ENCODE peak calls at places on chromosomes 3 and 15, in five cellular contexts. One of them, this sample, is unnamed.

GRCh38 chr15:73800662-73801345 is 47.7 kb upstream of the INSYN1 start:
- DNase-seq in T-cell: no peak
- DNase-seq in Daoy: peak
- DNase-seq in effector CD8-positive, alpha-beta T cell: no peak
- DNase-seq in stimulated activated CD8-positive, alpha-beta memory T cell treated with anti-CD3 and anti-CD28 coated beads, Interleukin-15, amount 100 ng/mL, for 1 hour: no peak
- DNase-seq in this sample: no peak

GRCh38 chr3:141127344-141128125 is 76.4 kb downstream of the SPSB4 start:
- DNase-seq in T-cell: no peak
- DNase-seq in Daoy: no peak
- DNase-seq in effector CD8-positive, alpha-beta T cell: no peak
- DNase-seq in stimulated activated CD8-positive, alpha-beta memory T cell treated with anti-CD3 and anti-CD28 coated beads, Interleukin-15, amount 100 ng/mL, for 1 hour: no peak
- DNase-seq in this sample: no peak

GRCh38 chr3:124636863-124637296 is 93.4 kb upstream of the UMPS start:
- DNase-seq in T-cell: no peak
- DNase-seq in Daoy: no peak
- DNase-seq in effector CD8-positive, alpha-beta T cell: no peak
- DNase-seq in stimulated activated CD8-positive, alpha-beta memory T cell treated with anti-CD3 and anti-CD28 coated beads, Interleukin-15, amount 100 ng/mL, for 1 hour: no peak
- DNase-seq in this sample: no peak

GRCh38 chr3:98777286-98777685 is 14.1 kb downstream of the ST3GAL6 start:
- DNase-seq in T-cell: no peak
- DNase-seq in Daoy: no peak
- DNase-seq in effector CD8-positive, alpha-beta T cell: no peak
- DNase-seq in stimulated activated CD8-positive, alpha-beta memory T cell treated with anti-CD3 and anti-CD28 coated beads, Interleukin-15, amount 100 ng/mL, for 1 hour: no peak
- DNase-seq in this sample: no peak

GRCh38 chr3:149247929-149248691 is 26.5 kb upstream of the CP start:
- DNase-seq in T-cell: no peak
- DNase-seq in Daoy: peak
- DNase-seq in effector CD8-positive, alpha-beta T cell: no peak
- DNase-seq in stimulated activated CD8-positive, alpha-beta memory T cell treated with anti-CD3 and anti-CD28 coated beads, Interleukin-15, amount 100 ng/mL, for 1 hour: no peak
- DNase-seq in this sample: no peak

GRCh38 chr3:41681479-41681878 is 280.4 kb downstream of the ULK4 start:
- DNase-seq in T-cell: no peak
- DNase-seq in Daoy: peak
- DNase-seq in effector CD8-positive, alpha-beta T cell: no peak
- DNase-seq in stimulated activated CD8-positive, alpha-beta memory T cell treated with anti-CD3 and anti-CD28 coated beads, Interleukin-15, amount 100 ng/mL, for 1 hour: no peak
- DNase-seq in this sample: no peak

GRCh38 chr3:2283818-2284217 is 185.2 kb downstream of the CNTN4 start:
- DNase-seq in T-cell: no peak
- DNase-seq in Daoy: no peak
- DNase-seq in effector CD8-positive, alpha-beta T cell: no peak
- DNase-seq in stimulated activated CD8-positive, alpha-beta memory T cell treated with anti-CD3 and anti-CD28 coated beads, Interleukin-15, amount 100 ng/mL, for 1 hour: no peak
- DNase-seq in this sample: no peak

GRCh38 chr15:53757906-53758305 is 1.6 kb downstream of the WDR72 start:
- DNase-seq in T-cell: no peak
- DNase-seq in Daoy: no peak
- DNase-seq in effector CD8-positive, alpha-beta T cell: no peak
- DNase-seq in stimulated activated CD8-positive, alpha-beta memory T cell treated with anti-CD3 and anti-CD28 coated beads, Interleukin-15, amount 100 ng/mL, for 1 hour: no peak
- DNase-seq in this sample: no peak

GRCh38 chr3:123287051-123287961 is 85.6 kb downstream of the SEC22A start:
- DNase-seq in T-cell: no peak
- DNase-seq in Daoy: no peak
- DNase-seq in effector CD8-positive, alpha-beta T cell: no peak
- DNase-seq in stimulated activated CD8-positive, alpha-beta memory T cell treated with anti-CD3 and anti-CD28 coated beads, Interleukin-15, amount 100 ng/mL, for 1 hour: no peak
- DNase-seq in this sample: no peak

GRCh38 chr3:13219077-13219901 is 146.1 kb upstream of the IQSEC1 start:
- DNase-seq in T-cell: no peak
- DNase-seq in Daoy: no peak
- DNase-seq in effector CD8-positive, alpha-beta T cell: no peak
- DNase-seq in stimulated activated CD8-positive, alpha-beta memory T cell treated with anti-CD3 and anti-CD28 coated beads, Interleukin-15, amount 100 ng/mL, for 1 hour: no peak
- DNase-seq in this sample: no peak

GRCh38 chr3:5053021-5053831 is 68.9 kb upstream of the ARL8B start:
- DNase-seq in T-cell: no peak
- DNase-seq in Daoy: no peak
- DNase-seq in effector CD8-positive, alpha-beta T cell: no peak
- DNase-seq in stimulated activated CD8-positive, alpha-beta memory T cell treated with anti-CD3 and anti-CD28 coated beads, Interleukin-15, amount 100 ng/mL, for 1 hour: no peak
- DNase-seq in this sample: no peak

GRCh38 chr3:141498592-141499223 is 11.9 kb downstream of the RASA2 start:
- DNase-seq in T-cell: peak
- DNase-seq in Daoy: peak
- DNase-seq in effector CD8-positive, alpha-beta T cell: peak
- DNase-seq in stimulated activated CD8-positive, alpha-beta memory T cell treated with anti-CD3 and anti-CD28 coated beads, Interleukin-15, amount 100 ng/mL, for 1 hour: peak
- DNase-seq in this sample: peak

GRCh38 chr3:41131224-41131623 is 68.1 kb upstream of the CTNNB1 start:
- DNase-seq in T-cell: no peak
- DNase-seq in Daoy: peak
- DNase-seq in effector CD8-positive, alpha-beta T cell: no peak
- DNase-seq in stimulated activated CD8-positive, alpha-beta memory T cell treated with anti-CD3 and anti-CD28 coated beads, Interleukin-15, amount 100 ng/mL, for 1 hour: no peak
- DNase-seq in this sample: no peak

GRCh38 chr3:15450611-15451467 is 23.4 kb downstream of the EAF1 start:
- DNase-seq in T-cell: no peak
- DNase-seq in Daoy: no peak
- DNase-seq in effector CD8-positive, alpha-beta T cell: no peak
- DNase-seq in stimulated activated CD8-positive, alpha-beta memory T cell treated with anti-CD3 and anti-CD28 coated beads, Interleukin-15, amount 100 ng/mL, for 1 hour: no peak
- DNase-seq in this sample: no peak

GRCh38 chr15:39273805-39274411 is 307.0 kb upstream of the THBS1 start:
- DNase-seq in T-cell: no peak
- DNase-seq in Daoy: peak
- DNase-seq in effector CD8-positive, alpha-beta T cell: no peak
- DNase-seq in stimulated activated CD8-positive, alpha-beta memory T cell treated with anti-CD3 and anti-CD28 coated beads, Interleukin-15, amount 100 ng/mL, for 1 hour: no peak
- DNase-seq in this sample: no peak

GRCh38 chr15:39598958-39599845 is 18.3 kb downstream of the THBS1 start:
- DNase-seq in T-cell: no peak
- DNase-seq in Daoy: peak
- DNase-seq in effector CD8-positive, alpha-beta T cell: no peak
- DNase-seq in stimulated activated CD8-positive, alpha-beta memory T cell treated with anti-CD3 and anti-CD28 coated beads, Interleukin-15, amount 100 ng/mL, for 1 hour: no peak
- DNase-seq in this sample: no peak

GRCh38 chr15:71282086-71282485 is 166.8 kb downstream of the THSD4 start:
- DNase-seq in T-cell: no peak
- DNase-seq in Daoy: no peak
- DNase-seq in effector CD8-positive, alpha-beta T cell: no peak
- DNase-seq in stimulated activated CD8-positive, alpha-beta memory T cell treated with anti-CD3 and anti-CD28 coated beads, Interleukin-15, amount 100 ng/mL, for 1 hour: no peak
- DNase-seq in this sample: no peak

GRCh38 chr3:16011376-16011775 is 163.1 kb upstream of the GALNT15 start:
- DNase-seq in T-cell: no peak
- DNase-seq in Daoy: no peak
- DNase-seq in effector CD8-positive, alpha-beta T cell: no peak
- DNase-seq in stimulated activated CD8-positive, alpha-beta memory T cell treated with anti-CD3 and anti-CD28 coated beads, Interleukin-15, amount 100 ng/mL, for 1 hour: no peak
- DNase-seq in this sample: no peak

GRCh38 chr15:31216210-31216911 is 110.3 kb upstream of the KLF13 start:
- DNase-seq in T-cell: peak
- DNase-seq in Daoy: peak
- DNase-seq in effector CD8-positive, alpha-beta T cell: no peak
- DNase-seq in stimulated activated CD8-positive, alpha-beta memory T cell treated with anti-CD3 and anti-CD28 coated beads, Interleukin-15, amount 100 ng/mL, for 1 hour: peak
- DNase-seq in this sample: peak

GRCh38 chr15:70245932-70246622 is 148.4 kb upstream of the TLE3 start:
- DNase-seq in T-cell: no peak
- DNase-seq in Daoy: peak
- DNase-seq in effector CD8-positive, alpha-beta T cell: no peak
- DNase-seq in stimulated activated CD8-positive, alpha-beta memory T cell treated with anti-CD3 and anti-CD28 coated beads, Interleukin-15, amount 100 ng/mL, for 1 hour: no peak
- DNase-seq in this sample: no peak

GRCh38 chr3:78832785-78833204 is 935.0 kb downstream of the ROBO1 start:
- DNase-seq in T-cell: no peak
- DNase-seq in Daoy: no peak
- DNase-seq in effector CD8-positive, alpha-beta T cell: no peak
- DNase-seq in stimulated activated CD8-positive, alpha-beta memory T cell treated with anti-CD3 and anti-CD28 coated beads, Interleukin-15, amount 100 ng/mL, for 1 hour: no peak
- DNase-seq in this sample: no peak

GRCh38 chr3:38120690-38121450 is 16.1 kb downstream of the ACAA1 start:
- DNase-seq in T-cell: no peak
- DNase-seq in Daoy: no peak
- DNase-seq in effector CD8-positive, alpha-beta T cell: no peak
- DNase-seq in stimulated activated CD8-positive, alpha-beta memory T cell treated with anti-CD3 and anti-CD28 coated beads, Interleukin-15, amount 100 ng/mL, for 1 hour: no peak
- DNase-seq in this sample: no peak

GRCh38 chr3:72887378-72887722 is 496 bp upstream of the GXYLT2 start:
- DNase-seq in T-cell: no peak
- DNase-seq in Daoy: no peak
- DNase-seq in effector CD8-positive, alpha-beta T cell: no peak
- DNase-seq in stimulated activated CD8-positive, alpha-beta memory T cell treated with anti-CD3 and anti-CD28 coated beads, Interleukin-15, amount 100 ng/mL, for 1 hour: no peak
- DNase-seq in this sample: no peak

GRCh38 chr15:64897345-64897985 is 14.2 kb upstream of the ANKDD1A start:
- DNase-seq in T-cell: no peak
- DNase-seq in Daoy: peak
- DNase-seq in effector CD8-positive, alpha-beta T cell: no peak
- DNase-seq in stimulated activated CD8-positive, alpha-beta memory T cell treated with anti-CD3 and anti-CD28 coated beads, Interleukin-15, amount 100 ng/mL, for 1 hour: no peak
- DNase-seq in this sample: no peak

GRCh38 chr3:126361211-126361610 is 4.0 kb upstream of the KLF15 start:
- DNase-seq in T-cell: no peak
- DNase-seq in Daoy: no peak
- DNase-seq in effector CD8-positive, alpha-beta T cell: no peak
- DNase-seq in stimulated activated CD8-positive, alpha-beta memory T cell treated with anti-CD3 and anti-CD28 coated beads, Interleukin-15, amount 100 ng/mL, for 1 hour: no peak
- DNase-seq in this sample: no peak

GRCh38 chr3:123781571-123782275 is 102.4 kb downstream of the MYLK start:
- DNase-seq in T-cell: no peak
- DNase-seq in Daoy: peak
- DNase-seq in effector CD8-positive, alpha-beta T cell: no peak
- DNase-seq in stimulated activated CD8-positive, alpha-beta memory T cell treated with anti-CD3 and anti-CD28 coated beads, Interleukin-15, amount 100 ng/mL, for 1 hour: no peak
- DNase-seq in this sample: no peak

GRCh38 chr3:129599607-129600006 is 6.9 kb downstream of the PLXND1 start:
- DNase-seq in T-cell: no peak
- DNase-seq in Daoy: peak
- DNase-seq in effector CD8-positive, alpha-beta T cell: no peak
- DNase-seq in stimulated activated CD8-positive, alpha-beta memory T cell treated with anti-CD3 and anti-CD28 coated beads, Interleukin-15, amount 100 ng/mL, for 1 hour: no peak
- DNase-seq in this sample: no peak

GRCh38 chr3:186298876-186299275 is 63.2 kb downstream of the DGKG start:
- DNase-seq in T-cell: no peak
- DNase-seq in Daoy: peak
- DNase-seq in effector CD8-positive, alpha-beta T cell: no peak
- DNase-seq in stimulated activated CD8-positive, alpha-beta memory T cell treated with anti-CD3 and anti-CD28 coated beads, Interleukin-15, amount 100 ng/mL, for 1 hour: no peak
- DNase-seq in this sample: no peak

GRCh38 chr15:100559330-100559729 is 30.6 kb upstream of the CERS3 start:
- DNase-seq in T-cell: no peak
- DNase-seq in Daoy: no peak
- DNase-seq in effector CD8-positive, alpha-beta T cell: no peak
- DNase-seq in stimulated activated CD8-positive, alpha-beta memory T cell treated with anti-CD3 and anti-CD28 coated beads, Interleukin-15, amount 100 ng/mL, for 1 hour: no peak
- DNase-seq in this sample: no peak

GRCh38 chr3:297585-297984 is 101.0 kb downstream of the CHL1 start:
- DNase-seq in T-cell: no peak
- DNase-seq in Daoy: no peak
- DNase-seq in effector CD8-positive, alpha-beta T cell: no peak
- DNase-seq in stimulated activated CD8-positive, alpha-beta memory T cell treated with anti-CD3 and anti-CD28 coated beads, Interleukin-15, amount 100 ng/mL, for 1 hour: no peak
- DNase-seq in this sample: no peak

GRCh38 chr3:50160561-50160983 is 5.4 kb downstream of the SEMA3F start:
- DNase-seq in T-cell: no peak
- DNase-seq in Daoy: no peak
- DNase-seq in effector CD8-positive, alpha-beta T cell: no peak
- DNase-seq in stimulated activated CD8-positive, alpha-beta memory T cell treated with anti-CD3 and anti-CD28 coated beads, Interleukin-15, amount 100 ng/mL, for 1 hour: no peak
- DNase-seq in this sample: no peak

GRCh38 chr3:69842789-69843188 is 103.5 kb downstream of the MITF start:
- DNase-seq in T-cell: no peak
- DNase-seq in Daoy: no peak
- DNase-seq in effector CD8-positive, alpha-beta T cell: no peak
- DNase-seq in stimulated activated CD8-positive, alpha-beta memory T cell treated with anti-CD3 and anti-CD28 coated beads, Interleukin-15, amount 100 ng/mL, for 1 hour: no peak
- DNase-seq in this sample: no peak

GRCh38 chr3:46719044-46719565 is 1.4 kb upstream of the PRSS50 start:
- DNase-seq in T-cell: no peak
- DNase-seq in Daoy: no peak
- DNase-seq in effector CD8-positive, alpha-beta T cell: no peak
- DNase-seq in stimulated activated CD8-positive, alpha-beta memory T cell treated with anti-CD3 and anti-CD28 coated beads, Interleukin-15, amount 100 ng/mL, for 1 hour: no peak
- DNase-seq in this sample: no peak

GRCh38 chr3:195086885-195087284 is 184.1 kb downstream of the XXYLT1 start:
- DNase-seq in T-cell: no peak
- DNase-seq in Daoy: no peak
- DNase-seq in effector CD8-positive, alpha-beta T cell: no peak
- DNase-seq in stimulated activated CD8-positive, alpha-beta memory T cell treated with anti-CD3 and anti-CD28 coated beads, Interleukin-15, amount 100 ng/mL, for 1 hour: no peak
- DNase-seq in this sample: no peak

GRCh38 chr3:129429597-129429996 is 1.2 kb upstream of the EFCAB12 start:
- DNase-seq in T-cell: no peak
- DNase-seq in Daoy: no peak
- DNase-seq in effector CD8-positive, alpha-beta T cell: no peak
- DNase-seq in stimulated activated CD8-positive, alpha-beta memory T cell treated with anti-CD3 and anti-CD28 coated beads, Interleukin-15, amount 100 ng/mL, for 1 hour: no peak
- DNase-seq in this sample: no peak

GRCh38 chr3:31240013-31240412 is 292.7 kb upstream of the STT3B start:
- DNase-seq in T-cell: no peak
- DNase-seq in Daoy: no peak
- DNase-seq in effector CD8-positive, alpha-beta T cell: no peak
- DNase-seq in stimulated activated CD8-positive, alpha-beta memory T cell treated with anti-CD3 and anti-CD28 coated beads, Interleukin-15, amount 100 ng/mL, for 1 hour: no peak
- DNase-seq in this sample: no peak

GRCh38 chr15:93247466-93248121 is 158.6 kb upstream of the RGMA start:
- DNase-seq in T-cell: no peak
- DNase-seq in Daoy: no peak
- DNase-seq in effector CD8-positive, alpha-beta T cell: no peak
- DNase-seq in stimulated activated CD8-positive, alpha-beta memory T cell treated with anti-CD3 and anti-CD28 coated beads, Interleukin-15, amount 100 ng/mL, for 1 hour: no peak
- DNase-seq in this sample: no peak

This sample was measured in activated gamma-delta T cell treated with Interleukin-2 at 50 U/mL for 16 hours.